ENCODE peak calls at places on chromosomes 16 and 17, in four cellular contexts. B, D, I and A are unnamed samples.

GRCh38 chr17:27424941-27425340 is 31.3 kb upstream of the KSR1 start:
- DNase-seq in B (no peak), D (no peak), I (no peak), A (no peak)

GRCh38 chr17:34365340-34365739 is 2.3 kb upstream of the CCL1 start:
- DNase-seq in B (no peak), D (no peak), I (no peak), A (no peak)

GRCh38 chr16:19289805-19290490 is 4.4 kb downstream of the CLEC19A start:
- DNase-seq in B (no peak), D (no peak), I (no peak), A (no peak)

GRCh38 chr17:3551189-3551588 is 6.4 kb downstream of the TRPV3 start:
- DNase-seq in B (no peak), D (no peak), I (no peak), A (no peak)

GRCh38 chr16:4523686-4524085 is 14.9 kb downstream of the CDIP1 start:
- DNase-seq in B (no peak), D (no peak), I (no peak), A (no peak)

GRCh38 chr17:75440738-75441448 is 15.5 kb upstream of the TMEM94 start:
- DNase-seq in B (no peak), D (peak), I (no peak), A (no peak)

GRCh38 chr16:61968242-61968978 is 67.8 kb downstream of the CDH8 start:
- DNase-seq in B (no peak), D (no peak), I (no peak), A (no peak)

GRCh38 chr16:77499373-77500285 is 64.8 kb upstream of the ADAMTS18 start:
- DNase-seq in B (no peak), D (peak), I (no peak), A (no peak)

GRCh38 chr17:35132816-35133550 is 9.1 kb downstream of the NLE1 start:
- DNase-seq in B (no peak), D (no peak), I (no peak), A (no peak)

GRCh38 chr17:56638536-56639177 is 45.2 kb downstream of the NOG start:
- DNase-seq in B (no peak), D (peak), I (no peak), A (no peak)

GRCh38 chr17:15456972-15457722 is 10.3 kb downstream of the CDRT4 start:
- DNase-seq in B (no peak), D (peak), I (no peak), A (no peak)

GRCh38 chr17:21275579-21276339 is 8.8 kb upstream of the MAP2K3 start:
- DNase-seq in B (peak), D (peak), I (peak), A (peak)

GRCh38 chr17:81635973-81636504 is 873 bp downstream of the NPLOC4 start:
- DNase-seq in B (no peak), D (peak), I (no peak), A (no peak)

GRCh38 chr17:31724619-31725018 is 134.4 kb downstream of the COPRS start:
- DNase-seq in B (no peak), D (peak), I (no peak), A (no peak)

GRCh38 chr16:10731790-10732189 is 11.9 kb upstream of the NUBP1 start:
- DNase-seq in B (no peak), D (no peak), I (no peak), A (no peak)

GRCh38 chr17:31307640-31308039 is 6.2 kb downstream of the EVI2B start:
- DNase-seq in B (no peak), D (no peak), I (no peak), A (no peak)

GRCh38 chr16:53166099-53166498 is 111.3 kb downstream of the CHD9 start:
- DNase-seq in B (no peak), D (no peak), I (no peak), A (no peak)